ENCODE peak calls at places on chromosomes 7 and 10, in eight cellular contexts. One of them, this sample, is unnamed.

GRCh38 chr7:85730016-85730415 is 543.2 kb upstream of the SEMA3D start:
- DNase-seq in IMR-90: no peak
- DNase-seq in colonic mucosa: no peak
- DNase-seq in pancreas: no peak
- DNase-seq in OCI-LY7: no peak
- DNase-seq in RWPE2: no peak
- DNase-seq in psoas muscle: no peak
- DNase-seq in right lobe of liver: no peak
- DNase-seq in this sample: no peak

GRCh38 chr10:88810196-88810961 is 7.8 kb downstream of the LIPM start:
- DNase-seq in IMR-90: peak; percentile 72
- DNase-seq in colonic mucosa: peak; percentile 33
- DNase-seq in pancreas: no peak
- DNase-seq in OCI-LY7: peak; percentile 60
- DNase-seq in RWPE2: no peak
- DNase-seq in psoas muscle: no peak
- DNase-seq in right lobe of liver: no peak
- DNase-seq in this sample: no peak

GRCh38 chr7:130849604-130850003 is 115.6 kb upstream of the KLF14 start:
- DNase-seq in IMR-90: no peak
- DNase-seq in colonic mucosa: no peak
- DNase-seq in pancreas: no peak
- DNase-seq in OCI-LY7: no peak
- DNase-seq in RWPE2: no peak
- DNase-seq in psoas muscle: no peak
- DNase-seq in right lobe of liver: no peak
- DNase-seq in this sample: no peak

GRCh38 chr10:33386926-33387325 is 52.5 kb upstream of the NRP1 start:
- DNase-seq in IMR-90: peak; percentile 31
- DNase-seq in colonic mucosa: no peak
- DNase-seq in pancreas: no peak
- DNase-seq in OCI-LY7: no peak
- DNase-seq in RWPE2: no peak
- DNase-seq in psoas muscle: no peak
- DNase-seq in right lobe of liver: no peak
- DNase-seq in this sample: no peak

GRCh38 chr10:113576853-113577252 is 24.0 kb downstream of the HABP2 start:
- DNase-seq in IMR-90: peak; percentile 12
- DNase-seq in colonic mucosa: no peak
- DNase-seq in pancreas: no peak
- DNase-seq in OCI-LY7: no peak
- DNase-seq in RWPE2: no peak
- DNase-seq in psoas muscle: no peak
- DNase-seq in right lobe of liver: no peak
- DNase-seq in this sample: no peak

GRCh38 chr7:157488326-157488725 is 151.5 kb downstream of the DNAJB6 start:
- DNase-seq in IMR-90: no peak
- DNase-seq in colonic mucosa: no peak
- DNase-seq in pancreas: no peak
- DNase-seq in OCI-LY7: no peak
- DNase-seq in RWPE2: no peak
- DNase-seq in psoas muscle: no peak
- DNase-seq in right lobe of liver: no peak
- DNase-seq in this sample: no peak

GRCh38 chr10:21797984-21798765 is 205.4 kb downstream of the DNAJC1 start:
- DNase-seq in IMR-90: no peak
- DNase-seq in colonic mucosa: no peak
- DNase-seq in pancreas: no peak
- DNase-seq in OCI-LY7: no peak
- DNase-seq in RWPE2: no peak
- DNase-seq in psoas muscle: no peak
- DNase-seq in right lobe of liver: no peak
- DNase-seq in this sample: no peak

GRCh38 chr10:490256-490655 is 199.2 kb downstream of the DIP2C start:
- DNase-seq in IMR-90: peak; percentile 27
- DNase-seq in colonic mucosa: no peak
- DNase-seq in pancreas: no peak
- DNase-seq in OCI-LY7: no peak
- DNase-seq in RWPE2: peak; percentile 11
- DNase-seq in psoas muscle: peak; percentile 85
- DNase-seq in right lobe of liver: no peak
- DNase-seq in this sample: no peak

GRCh38 chr7:46034056-46034768 is 113.1 kb upstream of the IGFBP3 start:
- DNase-seq in IMR-90: peak; percentile 79
- DNase-seq in colonic mucosa: no peak
- DNase-seq in pancreas: no peak
- DNase-seq in OCI-LY7: no peak
- DNase-seq in RWPE2: no peak
- DNase-seq in psoas muscle: no peak
- DNase-seq in right lobe of liver: no peak
- DNase-seq in this sample: no peak

GRCh38 chr10:115593060-115593459 is 499.9 kb downstream of the ATRNL1 start:
- DNase-seq in IMR-90: no peak
- DNase-seq in colonic mucosa: no peak
- DNase-seq in pancreas: no peak
- DNase-seq in OCI-LY7: no peak
- DNase-seq in RWPE2: no peak
- DNase-seq in psoas muscle: no peak
- DNase-seq in right lobe of liver: no peak
- DNase-seq in this sample: no peak

DNA sequence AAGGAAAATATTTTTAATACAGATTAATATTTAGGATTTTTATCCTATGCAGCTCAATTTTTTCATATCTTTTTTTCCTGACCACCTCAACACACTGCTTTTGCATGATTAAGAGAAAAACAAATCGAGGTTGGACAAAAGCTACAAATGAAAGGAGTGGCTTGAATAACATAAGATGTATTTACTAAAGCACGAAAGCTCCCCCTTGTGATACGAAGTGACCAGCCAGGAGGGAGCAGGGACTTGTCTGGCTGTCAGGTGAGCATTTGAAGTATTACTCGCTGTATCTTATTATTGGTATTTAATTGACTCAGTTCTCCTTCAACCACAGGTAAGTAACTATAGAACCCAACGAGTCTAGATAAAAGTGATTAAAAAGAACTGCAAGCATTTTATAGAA is 265.2 kb upstream of the PHF14 start:
- DNase-seq in IMR-90: no peak
- DNase-seq in colonic mucosa: no peak
- DNase-seq in pancreas: no peak
- DNase-seq in OCI-LY7: peak; percentile 54
- DNase-seq in RWPE2: no peak
- DNase-seq in psoas muscle: no peak
- DNase-seq in right lobe of liver: no peak
- DNase-seq in this sample: no peak
- TF ChIP-seq CTCF in IMR-90: no peak
- TF ChIP-seq CTCF in colonic mucosa: no peak
- TF ChIP-seq CTCF in pancreas: no peak
- TF ChIP-seq CTCF in OCI-LY7: peak; percentile 78
- TF ChIP-seq CTCF in RWPE2: peak; percentile 27
- TF ChIP-seq CTCF in psoas muscle: no peak
- TF ChIP-seq CTCF in right lobe of liver: peak; percentile 43
- TF ChIP-seq CTCF in this sample: no peak

GRCh38 chr7:24970676-24971075 is 9.3 kb downstream of the OSBPL3 start:
- DNase-seq in IMR-90: no peak
- DNase-seq in colonic mucosa: no peak
- DNase-seq in pancreas: no peak
- DNase-seq in OCI-LY7: no peak
- DNase-seq in RWPE2: no peak
- DNase-seq in psoas muscle: no peak
- DNase-seq in right lobe of liver: no peak
- DNase-seq in this sample: no peak
- H3K4me1 ChIP-seq in IMR-90: peaks cover 26% of the 10 kb centered on the region
- H3K4me1 ChIP-seq in colonic mucosa: peaks cover 6% of the 10 kb centered on the region
- H3K4me1 ChIP-seq in pancreas: peaks cover 9% of the 10 kb centered on the region
- H3K4me1 ChIP-seq in OCI-LY7: peaks cover 68% of the 10 kb centered on the region
- H3K4me1 ChIP-seq in RWPE2: peaks cover 81% of the 10 kb centered on the region
- H3K4me1 ChIP-seq in psoas muscle: peaks cover 6% of the 10 kb centered on the region
- H3K4me1 ChIP-seq in right lobe of liver: no peaks in the 10 kb centered on the region
- H3K4me1 ChIP-seq in this sample: peaks cover 17% of the 10 kb centered on the region

GRCh38 chr7:151007469-151007898 is 16.7 kb downstream of the NOS3 start:
- DNase-seq in IMR-90: no peak
- DNase-seq in colonic mucosa: no peak
- DNase-seq in pancreas: no peak
- DNase-seq in OCI-LY7: no peak
- DNase-seq in RWPE2: no peak
- DNase-seq in psoas muscle: no peak
- DNase-seq in right lobe of liver: no peak
- DNase-seq in this sample: no peak

GRCh38 chr7:151005566-151005965 is 14.7 kb downstream of the NOS3 start:
- DNase-seq in IMR-90: no peak
- DNase-seq in colonic mucosa: no peak
- DNase-seq in pancreas: no peak
- DNase-seq in OCI-LY7: no peak
- DNase-seq in RWPE2: no peak
- DNase-seq in psoas muscle: no peak
- DNase-seq in right lobe of liver: no peak
- DNase-seq in this sample: no peak

GRCh38 chr7:151008143-151008510 is 16.2 kb downstream of the ATG9B start:
- DNase-seq in IMR-90: no peak
- DNase-seq in colonic mucosa: no peak
- DNase-seq in pancreas: no peak
- DNase-seq in OCI-LY7: no peak
- DNase-seq in RWPE2: no peak
- DNase-seq in psoas muscle: no peak
- DNase-seq in right lobe of liver: no peak
- DNase-seq in this sample: no peak

GRCh38 chr7:151008511-151009323 is 15.6 kb downstream of the ATG9B start:
- DNase-seq in IMR-90: no peak
- DNase-seq in colonic mucosa: peak; percentile 71
- DNase-seq in pancreas: peak; percentile 91
- DNase-seq in OCI-LY7: peak; percentile 73
- DNase-seq in RWPE2: no peak
- DNase-seq in psoas muscle: peak; percentile 85
- DNase-seq in right lobe of liver: peak; percentile 70
- DNase-seq in this sample: peak; percentile 73

GRCh38 chr7:151006590-151007300 is 15.9 kb downstream of the NOS3 start:
- DNase-seq in IMR-90: no peak
- DNase-seq in colonic mucosa: no peak
- DNase-seq in pancreas: no peak
- DNase-seq in OCI-LY7: no peak
- DNase-seq in RWPE2: no peak
- DNase-seq in psoas muscle: no peak
- DNase-seq in right lobe of liver: no peak
- DNase-seq in this sample: no peak
- H3K4me3 ChIP-seq in IMR-90: no peak overlapping the region
- H3K4me3 ChIP-seq in colonic mucosa: no peak overlapping the region
- H3K4me3 ChIP-seq in pancreas: no peak overlapping the region
- H3K4me3 ChIP-seq in OCI-LY7: no peak overlapping the region
- H3K4me3 ChIP-seq in RWPE2: no peak overlapping the region
- H3K4me3 ChIP-seq in psoas muscle: no peak overlapping the region
- H3K4me3 ChIP-seq in right lobe of liver: no peak overlapping the region
- H3K4me3 ChIP-seq in this sample: no peak overlapping the region

DNA sequence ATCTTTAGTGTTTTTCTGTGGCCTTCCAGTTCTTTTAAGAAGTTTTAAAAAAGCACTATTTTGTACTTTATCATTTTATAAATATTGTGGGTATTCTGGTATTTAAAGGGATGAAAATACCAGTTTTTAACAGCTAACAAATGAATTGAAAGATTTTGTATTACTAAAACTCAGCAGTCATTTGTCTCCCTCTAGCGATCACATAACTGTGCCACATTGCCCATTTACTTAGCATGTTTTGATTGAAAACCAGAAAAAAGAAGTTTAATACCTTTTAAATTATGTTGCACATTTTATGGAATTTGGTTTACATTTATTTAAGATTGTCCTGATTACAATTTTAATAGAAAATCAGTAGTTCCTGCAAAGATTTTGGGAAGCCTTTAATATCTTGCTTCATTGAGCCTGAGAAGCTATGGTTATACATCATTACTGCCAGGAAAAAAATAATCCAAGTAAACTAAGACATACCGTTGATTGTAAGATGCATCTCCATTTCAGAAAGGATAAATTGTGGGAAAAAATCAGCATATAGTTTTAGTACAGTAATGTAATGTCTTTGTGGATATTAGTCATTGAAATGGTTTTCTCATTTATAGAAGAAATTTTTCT is 34.9 kb downstream of the TAX1BP1 start:
- DNase-seq in IMR-90: peak; percentile 58
- DNase-seq in colonic mucosa: no peak
- DNase-seq in pancreas: no peak
- DNase-seq in OCI-LY7: peak; percentile 53
- DNase-seq in RWPE2: no peak
- DNase-seq in psoas muscle: no peak
- DNase-seq in right lobe of liver: no peak
- DNase-seq in this sample: no peak
- TF ChIP-seq CTCF in IMR-90: peak; percentile 69
- TF ChIP-seq CTCF in colonic mucosa: peak; percentile 52
- TF ChIP-seq CTCF in pancreas: peak; percentile 37
- TF ChIP-seq CTCF in OCI-LY7: peak; percentile 99
- TF ChIP-seq CTCF in RWPE2: peak; percentile 94
- TF ChIP-seq CTCF in psoas muscle: peak; percentile 55
- TF ChIP-seq CTCF in right lobe of liver: peak; percentile 58
- TF ChIP-seq CTCF in this sample: peak; percentile 57

GRCh38 chr10:52752801-52753437 is 19.7 kb downstream of the MBL2 start:
- DNase-seq in IMR-90: no peak
- DNase-seq in colonic mucosa: no peak
- DNase-seq in pancreas: no peak
- DNase-seq in OCI-LY7: no peak
- DNase-seq in RWPE2: no peak
- DNase-seq in psoas muscle: no peak
- DNase-seq in right lobe of liver: no peak
- DNase-seq in this sample: no peak
- H3K4me1 ChIP-seq in IMR-90: peaks cover 3% of the 10 kb centered on the region
- H3K4me1 ChIP-seq in colonic mucosa: no peaks in the 10 kb centered on the region
- H3K4me1 ChIP-seq in pancreas: no peaks in the 10 kb centered on the region
- H3K4me1 ChIP-seq in OCI-LY7: no peaks in the 10 kb centered on the region
- H3K4me1 ChIP-seq in RWPE2: no peaks in the 10 kb centered on the region
- H3K4me1 ChIP-seq in psoas muscle: no peaks in the 10 kb centered on the region
- H3K4me1 ChIP-seq in right lobe of liver: no peaks in the 10 kb centered on the region
- H3K4me1 ChIP-seq in this sample: no peaks in the 10 kb centered on the region

GRCh38 chr7:123499211-123499968 is 35.0 kb downstream of the IQUB start:
- DNase-seq in IMR-90: no peak
- DNase-seq in colonic mucosa: no peak
- DNase-seq in pancreas: no peak
- DNase-seq in OCI-LY7: no peak
- DNase-seq in RWPE2: no peak
- DNase-seq in psoas muscle: no peak
- DNase-seq in right lobe of liver: no peak
- DNase-seq in this sample: no peak

GRCh38 chr7:123502216-123502615 is 32.2 kb downstream of the IQUB start:
- DNase-seq in IMR-90: no peak
- DNase-seq in colonic mucosa: no peak
- DNase-seq in pancreas: no peak
- DNase-seq in OCI-LY7: no peak
- DNase-seq in RWPE2: no peak
- DNase-seq in psoas muscle: no peak
- DNase-seq in right lobe of liver: no peak
- DNase-seq in this sample: no peak

GRCh38 chr7:123505221-123505620 is 29.2 kb downstream of the IQUB start:
- DNase-seq in IMR-90: no peak
- DNase-seq in colonic mucosa: no peak
- DNase-seq in pancreas: no peak
- DNase-seq in OCI-LY7: no peak
- DNase-seq in RWPE2: no peak
- DNase-seq in psoas muscle: no peak
- DNase-seq in right lobe of liver: no peak
- DNase-seq in this sample: no peak

GRCh38 chr7:123498651-123499050 is 35.7 kb downstream of the IQUB start:
- DNase-seq in IMR-90: no peak
- DNase-seq in colonic mucosa: no peak
- DNase-seq in pancreas: no peak
- DNase-seq in OCI-LY7: no peak
- DNase-seq in RWPE2: no peak
- DNase-seq in psoas muscle: no peak
- DNase-seq in right lobe of liver: no peak
- DNase-seq in this sample: no peak

GRCh38 chr7:123500878-123501489 is 33.4 kb downstream of the IQUB start:
- DNase-seq in IMR-90: no peak
- DNase-seq in colonic mucosa: no peak
- DNase-seq in pancreas: no peak
- DNase-seq in OCI-LY7: no peak
- DNase-seq in RWPE2: no peak
- DNase-seq in psoas muscle: no peak
- DNase-seq in right lobe of liver: no peak
- DNase-seq in this sample: no peak
- H3K4me3 ChIP-seq in IMR-90: no peak overlapping the region
- H3K4me3 ChIP-seq in colonic mucosa: no peak overlapping the region
- H3K4me3 ChIP-seq in pancreas: no peak overlapping the region
- H3K4me3 ChIP-seq in OCI-LY7: no peak overlapping the region
- H3K4me3 ChIP-seq in RWPE2: no peak overlapping the region
- H3K4me3 ChIP-seq in psoas muscle: no peak overlapping the region
- H3K4me3 ChIP-seq in right lobe of liver: no peak overlapping the region
- H3K4me3 ChIP-seq in this sample: no peak overlapping the region

This sample was measured in lower lobe of right lung.